ENCODE peak calls at places on chromosomes 2 and 18, in seven cellular contexts. S is stimulated activated CD4-positive, alpha-beta T cell treated with anti-CD3 and anti-CD28 coated beads, Interleukin-1b, Interleukin-23, amount 100 ng/mL, for 24 hours; N is NCI-H1694; B is AG08395; J is HTR-8/SVneo; V is Daoy; F is natural killer cell. X is an unnamed sample.

GRCh38 chr2:203623104-203623503 is 83.3 kb upstream of the CD28 start:
- DNase-seq in S (no peak), N (no peak), B (peak; percentile 93), J (peak; percentile 78), V (peak; percentile 80), F (no peak), X (no peak)

GRCh38 chr2:217685255-217685605 is 317.6 kb downstream of the TNS1 start:
- DNase-seq in S (no peak), N (no peak), B (peak; percentile 94), J (peak; percentile 66), V (peak; percentile 52), F (no peak), X (no peak)

GRCh38 chr18:62073882-62074281 is 113.0 kb downstream of the PIGN start:
- DNase-seq in S (no peak), N (no peak), B (no peak), J (no peak), V (no peak), F (no peak), X (no peak)

GRCh38 chr2:239595711-239596110 is 194.9 kb upstream of the HDAC4 start:
- DNase-seq in S (no peak), N (no peak), B (no peak), J (no peak), V (no peak), F (peak; percentile 8), X (no peak)

GRCh38 chr2:72034353-72035095 is 113.1 kb downstream of the CYP26B1 start:
- DNase-seq in S (no peak), N (no peak), B (no peak), J (no peak), V (no peak), F (no peak), X (no peak)

GRCh38 chr2:66794571-66794970 is 359.6 kb downstream of the MEIS1 start:
- DNase-seq in S (no peak), N (no peak), B (no peak), J (no peak), V (no peak), F (no peak), X (no peak)

GRCh38 chr2:224101820-224102630 is 62.9 kb upstream of the SERPINE2 start:
- DNase-seq in S (no peak), N (no peak), B (peak; percentile 90), J (peak; percentile 63), V (peak; percentile 29), F (no peak), X (no peak)

GRCh38 chr18:41145526-41145925 is 809.5 kb upstream of the PIK3C3 start:
- DNase-seq in S (no peak), N (no peak), B (no peak), J (no peak), V (no peak), F (no peak), X (no peak)

GRCh38 chr18:1213126-1213525 is 308.5 kb downstream of the ADCYAP1 start:
- DNase-seq in S (no peak), N (no peak), B (no peak), J (no peak), V (no peak), F (no peak), X (no peak)

GRCh38 chr2:241559489-241560180 is 1.1 kb downstream of the BOK start:
- DNase-seq in S (no peak), N (no peak), B (peak; percentile 46), J (no peak), V (peak; percentile 70), F (no peak), X (peak; percentile 70)

GRCh38 chr18:30440351-30440750 is 602.2 kb downstream of the DSC3 start:
- DNase-seq in S (no peak), N (no peak), B (no peak), J (no peak), V (no peak), F (no peak), X (no peak)

GRCh38 chr2:19569300-19569791 is 210.9 kb upstream of the OSR1 start:
- DNase-seq in S (no peak), N (no peak), B (peak; percentile 40), J (no peak), V (no peak), F (no peak), X (no peak)